ENCODE peak calls at places on chromosomes 2 and 18, in ten cellular contexts. Y is tibial nerve, O is sigmoid colon, T is fibroblast of mammary gland, A is A549, B is OCI-LY7, M is heart right ventricle, Z is GM12865, U is HepG2, S is fibroblast of villous mesenchyme. X is an unnamed sample.

GRCh38 chr2:177906041-177906718 is 166.4 kb downstream of the PDE11A start:
- DNase-seq in B (peak; percentile 45), U (peak; percentile 53), M (no peak), O (no peak), A (peak; percentile 75), Y (peak; percentile 41), S (peak; percentile 23), T (peak; percentile 51), Z (peak; percentile 77), X (no peak)

GRCh38 chr2:132374961-132375360 is 41.6 kb upstream of the GPR39 start:
- DNase-seq in B (no peak), Z (no peak), A (no peak), O (peak; percentile 74), T (peak; percentile 30), S (peak; percentile 52), U (no peak), Y (peak; percentile 20), M (no peak), X (peak; percentile 42)

GRCh38 chr2:33377048-33377447 is 99.4 kb upstream of the RASGRP3 start:
- DNase-seq in Z (no peak), U (no peak), B (no peak), Y (peak; percentile 55), T (peak; percentile 77), O (no peak), A (no peak), S (peak; percentile 42), M (peak; percentile 13), X (no peak)

GRCh38 chr2:122999258-122999657 is 1025.8 kb upstream of the CNTNAP5 start:
- DNase-seq in A (no peak), B (no peak), U (no peak), Y (no peak), Z (peak; percentile 39), M (no peak), S (no peak), T (no peak), O (no peak), X (no peak)

GRCh38 chr2:69720404-69720803 is 21.5 kb upstream of the ANXA4 start:
- DNase-seq in A (no peak), T (peak; percentile 22), B (peak; percentile 17), S (no peak), Z (no peak), M (no peak), Y (no peak), U (no peak), O (no peak), X (peak; percentile 57)

GRCh38 chr2:235669983-235670962 is 176.4 kb downstream of the AGAP1 start:
- DNase-seq in T (peak; percentile 79), A (peak; percentile 70), S (peak; percentile 84), Z (no peak), U (no peak), Y (peak; percentile 40), O (peak; percentile 89), M (peak; percentile 57), B (no peak), X (peak; percentile 93)

GRCh38 chr2:222610746-222611145 is 45.1 kb downstream of the FARSB start:
- DNase-seq in A (no peak), Y (no peak), M (no peak), B (no peak), S (peak; percentile 27), U (no peak), Z (no peak), T (peak; percentile 35), O (no peak), X (peak; percentile 24)

GRCh38 chr18:7601249-7601620 is 34.1 kb downstream of the PTPRM start:
- DNase-seq in T (peak; percentile 54), A (no peak), Z (no peak), O (no peak), B (no peak), U (no peak), S (peak; percentile 34), M (no peak), Y (no peak), X (peak; percentile 60)

GRCh38 chr18:78595924-78596573 is 383.6 kb upstream of the SALL3 start:
- DNase-seq in B (no peak), Z (no peak), S (no peak), M (no peak), O (no peak), A (no peak), U (no peak), Y (no peak), T (no peak), X (no peak)

GRCh38 chr18:61870151-61870550 is 22.7 kb downstream of the RNF152 start:
- DNase-seq in T (peak; percentile 57), B (no peak), U (no peak), M (peak; percentile 50), Z (no peak), O (no peak), Y (no peak), A (no peak), S (peak; percentile 96), X (no peak)

GRCh38 chr2:26720322-26721166 is 28.0 kb downstream of the KCNK3 start:
- DNase-seq in A (peak; percentile 95), Y (peak; percentile 59), O (peak; percentile 97), B (no peak), U (peak; percentile 58), M (peak; percentile 93), S (peak; percentile 93), T (peak; percentile 78), Z (peak; percentile 21), X (peak; percentile 78)

GRCh38 chr2:121536347-121536746 is 5.7 kb downstream of the RNU4ATAC start:
- DNase-seq in M (no peak), O (no peak), T (no peak), B (no peak), S (no peak), A (no peak), Y (no peak), Z (no peak), U (no peak), X (no peak)

GRCh38 chr2:231037202-231037730 is at the start of gene C2orf72:
- DNase-seq in T (no peak), A (no peak), O (no peak), M (no peak), B (no peak), Y (no peak), Z (no peak), U (no peak), S (no peak), X (no peak)

GRCh38 chr2:3491306-3491705 is 28.0 kb downstream of the ADI1 start:
- DNase-seq in T (no peak), B (peak; percentile 13), Y (no peak), M (no peak), O (no peak), Z (no peak), S (no peak), A (no peak), U (no peak), X (no peak)

GRCh38 chr2:234996467-234997270 is 44.9 kb downstream of the SH3BP4 start:
- DNase-seq in A (peak; percentile 59), M (no peak), S (peak; percentile 64), T (no peak), O (peak; percentile 58), U (peak; percentile 86), Z (no peak), Y (no peak), B (no peak), X (no peak)

GRCh38 chr2:168075446-168075845 is 171.9 kb downstream of the STK39 start:
- DNase-seq in S (no peak), O (no peak), M (no peak), U (no peak), Z (no peak), B (no peak), A (no peak), T (peak; percentile 3), Y (no peak), X (peak; percentile 74)

GRCh38 chr18:57059366-57059765 is 87.5 kb upstream of the BOD1L2 start:
- DNase-seq in T (no peak), S (no peak), Y (no peak), Z (no peak), O (no peak), A (no peak), B (no peak), M (no peak), U (no peak), X (no peak)

GRCh38 chr2:24409700-24410556 is 49.6 kb upstream of the ITSN2 start:
- DNase-seq in B (peak; percentile 76), U (peak; percentile 71), M (peak; percentile 48), A (peak; percentile 83), O (no peak), Z (peak; percentile 76), T (peak; percentile 73), S (peak; percentile 72), Y (peak; percentile 75), X (peak; percentile 57)

DNA sequence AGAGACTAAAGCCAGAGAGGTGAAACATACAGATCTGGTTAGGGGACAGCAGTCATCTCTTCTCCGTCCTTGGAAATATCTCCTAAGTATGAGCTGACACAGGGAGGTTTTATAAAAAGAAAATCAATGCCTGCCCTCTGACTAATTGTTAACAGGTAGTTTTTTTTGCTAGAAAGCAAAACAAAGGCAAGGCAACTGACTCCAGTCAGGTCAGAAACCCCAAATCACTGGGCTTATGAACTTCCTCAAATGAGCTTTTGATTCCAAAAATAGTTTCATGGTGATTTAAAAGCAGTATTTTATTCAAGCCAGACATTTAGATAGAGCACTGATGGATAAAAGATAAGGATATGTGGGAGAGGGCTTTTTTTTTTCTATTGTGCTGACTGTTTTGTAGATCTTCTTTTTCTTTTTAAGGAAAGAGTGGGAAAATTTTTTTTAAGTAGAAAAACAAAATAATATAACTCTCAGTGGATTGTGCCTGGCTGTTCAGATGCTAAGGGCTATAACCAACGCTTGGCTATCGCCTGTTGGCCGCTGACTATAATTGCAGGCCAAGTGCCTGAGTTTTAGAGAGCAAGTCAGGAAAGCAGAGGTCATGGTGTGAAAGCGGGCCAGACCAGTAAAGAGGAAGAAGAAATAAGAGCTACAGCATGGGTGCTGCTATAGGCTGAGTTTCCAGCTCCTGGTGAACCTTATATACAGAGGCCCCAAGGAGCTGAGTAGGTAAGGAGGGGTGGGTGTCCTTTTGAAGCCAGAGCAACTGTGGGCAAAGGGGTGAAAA is 44.9 kb downstream of the MRPL35 start:
- DNase-seq in A (no peak), Y (no peak), U (no peak), B (peak; percentile 62), O (peak; percentile 50), T (no peak), S (no peak), Z (peak; percentile 53), M (no peak), X (no peak)
- TF ChIP-seq CTCF in A (no peak), Y (no peak), U (peak; percentile 17), B (peak; percentile 41), O (no peak), T (peak; percentile 3), S (no peak), Z (no peak), M (no peak), X (no peak)

GRCh38 chr2:145220496-145220895 is 700.6 kb upstream of the ZEB2 start:
- DNase-seq in A (no peak), U (no peak), O (no peak), T (peak; percentile 5), S (no peak), Y (no peak), Z (no peak), M (no peak), B (peak; percentile 80), X (no peak)
- H3K4me3 ChIP-seq in A (no peak overlapping the region), U (no peak overlapping the region), O (no peak overlapping the region), T (no peak overlapping the region), S (no peak overlapping the region), Y (no peak overlapping the region), Z (no peak overlapping the region), M (no peak overlapping the region), B (peak overlapping the region; percentile 32), X (no peak overlapping the region)

GRCh38 chr2:46299365-46300263 is 2.4 kb downstream of the EPAS1 start:
- DNase-seq in A (peak; percentile 77), O (peak; percentile 88), Z (no peak), Y (peak; percentile 65), M (peak; percentile 79), U (peak; percentile 58), T (peak; percentile 79), B (no peak), S (peak; percentile 93), X (peak; percentile 82)
- TF ChIP-seq CTCF in A (peak; percentile 31), O (no peak), Z (no peak), Y (no peak), M (peak; percentile 45), U (peak; percentile 64), T (no peak), B (no peak), S (no peak), X (no peak)

GRCh38 chr2:232386740-232387450 is 8.3 kb downstream of the ALPP start:
- DNase-seq in Y (no peak), Z (no peak), U (no peak), M (no peak), T (no peak), B (no peak), A (peak; percentile 69), O (no peak), S (no peak), X (no peak)
- H3K4me3 ChIP-seq in Y (no peak overlapping the region), Z (no peak overlapping the region), U (no peak overlapping the region), M (no peak overlapping the region), T (no peak overlapping the region), B (no peak overlapping the region), A (peak overlapping the region; percentile 46), O (no peak overlapping the region), S (peak overlapping the region; percentile 50), X (peak overlapping the region; percentile 13)

X was measured in foreskin fibroblast.